ENCODE peak calls at places on chromosomes 3 and 15, in six cellular contexts. H is IMR-90, K is MG63, R is GM23338, T is H7, X is kidney. V is an unnamed sample.

GRCh38 chr3:85535517-85535916 is 576.7 kb downstream of the CADM2 start:
- DNase-seq in H (no peak), R (no peak), X (no peak), K (no peak), T (no peak), V (no peak)

GRCh38 chr15:28918141-28918983 is 32.6 kb downstream of the APBA2 start:
- DNase-seq in R (peak), H (no peak), K (no peak), X (no peak), T (peak), V (no peak)

GRCh38 chr3:130932979-130933378 is 39.1 kb downstream of the ATP2C1 start:
- DNase-seq in T (no peak), X (no peak), K (no peak), R (no peak), H (no peak), V (no peak)

GRCh38 chr15:59138243-59138642 is 33.3 kb downstream of the CCNB2 start:
- DNase-seq in H (peak), X (no peak), K (peak), R (peak), T (peak), V (no peak)

GRCh38 chr3:134376385-134376765 is 2.1 kb upstream of the AMOTL2 start:
- DNase-seq in T (no peak), R (no peak), H (no peak), X (peak), K (no peak), V (no peak)

GRCh38 chr3:37800022-37800493 is 61.6 kb upstream of the CTDSPL start:
- DNase-seq in H (peak), K (no peak), X (no peak), T (no peak), R (no peak), V (no peak)

GRCh38 chr15:69983696-69984265 is 113.9 kb downstream of the TLE3 start:
- DNase-seq in H (no peak), R (no peak), T (no peak), X (no peak), K (no peak), V (no peak)

GRCh38 chr3:127455541-127456450 is 134.7 kb downstream of the TPRA1 start:
- DNase-seq in X (peak), H (peak), T (peak), R (peak), K (peak), V (peak)

GRCh38 chr15:69679623-69680228 is 227.1 kb downstream of the RPLP1 start:
- DNase-seq in R (no peak), T (no peak), H (no peak), X (no peak), K (no peak), V (no peak)

GRCh38 chr3:142568393-142569017 is 10.0 kb downstream of the ATR start:
- DNase-seq in R (peak), K (no peak), H (no peak), X (no peak), T (peak), V (no peak)

GRCh38 chr3:161220850-161221753 is at the start of gene NMD3:
- DNase-seq in X (peak), H (peak), K (peak), T (peak), R (peak), V (peak)

GRCh38 chr3:52432631-52433030 is 12.3 kb downstream of the SEMA3G start:
- DNase-seq in R (no peak), K (no peak), H (no peak), X (peak), T (peak), V (no peak)

GRCh38 chr3:16313955-16314645 is 49.1 kb downstream of the OXNAD1 start:
- DNase-seq in T (no peak), H (no peak), K (no peak), R (no peak), X (no peak), V (no peak)
- H3K4me3 ChIP-seq in T (no peak), H (no peak), K (no peak), R (no peak), X (no peak), V (no peak)

GRCh38 chr3:169145551-169145950 is 518.0 kb downstream of the MECOM start:
- DNase-seq in T (no peak), H (no peak), R (no peak), X (no peak), K (no peak), V (no peak)

GRCh38 chr3:169147246-169148008 is 516.1 kb downstream of the MECOM start:
- DNase-seq in H (peak), R (peak), K (peak), X (peak), T (peak), V (peak)

GRCh38 chr3:169146112-169146665 is 517.3 kb downstream of the MECOM start:
- DNase-seq in T (peak), K (peak), X (peak), R (peak), H (peak), V (peak)

GRCh38 chr3:169148448-169149348 is 514.8 kb downstream of the MECOM start:
- DNase-seq in H (no peak), X (no peak), T (no peak), R (peak), K (no peak), V (no peak)

GRCh38 chr3:169146866-169147245 is 516.7 kb downstream of the MECOM start:
- DNase-seq in H (peak), T (no peak), X (no peak), R (no peak), K (no peak), V (no peak)
- H3K4me3 ChIP-seq in H (peak), T (peak), X (peak), R (peak), K (peak), V (peak)

DNA sequence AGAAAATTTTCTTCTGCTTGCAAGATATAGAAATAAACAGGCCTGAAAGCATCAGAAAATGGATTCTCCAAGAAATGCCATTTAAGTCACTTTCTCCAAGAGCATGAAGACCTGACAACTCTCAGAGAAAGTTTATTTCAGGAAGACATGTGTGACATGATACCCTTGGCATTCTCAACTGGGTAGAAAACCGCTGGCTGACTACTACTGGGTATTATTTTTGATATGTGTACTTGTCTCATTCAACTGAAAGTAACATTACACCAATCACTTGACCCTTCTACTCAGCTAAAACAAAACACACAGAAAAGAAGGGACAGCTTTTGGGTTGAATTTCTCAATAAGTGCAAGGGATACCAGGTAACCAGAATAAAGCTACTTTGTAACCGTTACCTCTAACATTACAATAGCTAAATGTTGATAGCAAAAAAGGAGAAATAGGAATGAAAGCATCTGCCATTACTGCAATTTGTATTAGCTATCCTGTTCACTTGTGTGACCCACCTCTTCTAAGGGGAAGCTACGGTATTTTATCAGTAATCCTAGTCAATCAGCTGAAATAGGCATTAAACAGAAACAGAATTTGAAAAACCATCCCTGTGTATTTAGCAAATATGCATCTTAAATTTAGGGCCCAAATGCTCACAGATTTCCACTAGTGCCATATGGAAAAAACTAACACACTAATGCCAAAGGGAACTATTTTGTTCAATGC is 7.3 kb downstream of the TRA2B start:
- DNase-seq in H (peak), K (no peak), R (no peak), T (no peak), X (no peak), V (no peak)
- H3K4me3 ChIP-seq in H (no peak), K (no peak), R (peak), T (no peak), X (peak), V (no peak)

GRCh38 chr3:169138849-169139416 is 524.6 kb downstream of the MECOM start:
- DNase-seq in R (no peak), X (no peak), T (no peak), K (no peak), H (no peak), V (no peak)

GRCh38 chr3:169144271-169144670 is 519.2 kb downstream of the MECOM start:
- DNase-seq in R (no peak), X (no peak), K (no peak), T (no peak), H (no peak), V (no peak)

GRCh38 chr3:169144691-169145090 is 518.8 kb downstream of the MECOM start:
- DNase-seq in H (peak), R (no peak), T (no peak), K (no peak), X (no peak), V (no peak)

GRCh38 chr3:169137943-169138342 is 525.6 kb downstream of the MECOM start:
- DNase-seq in R (no peak), H (no peak), T (no peak), K (no peak), X (no peak), V (no peak)

GRCh38 chr3:169143471-169143870 is 520.0 kb downstream of the MECOM start:
- DNase-seq in X (no peak), H (no peak), T (no peak), K (no peak), R (no peak), V (no peak)
- H3K4me3 ChIP-seq in X (peak), H (no peak), T (no peak), K (no peak), R (no peak), V (no peak)

GRCh38 chr15:39204031-39204430 is 376.8 kb upstream of the THBS1 start:
- DNase-seq in K (no peak), R (no peak), T (no peak), H (peak), X (no peak), V (no peak)

GRCh38 chr15:39199076-39199475 is 381.8 kb upstream of the THBS1 start:
- DNase-seq in T (no peak), K (no peak), H (peak), R (no peak), X (peak), V (no peak)

GRCh38 chr15:39198044-39198625 is 382.7 kb upstream of the THBS1 start:
- DNase-seq in K (no peak), T (no peak), R (no peak), H (no peak), X (no peak), V (no peak)

GRCh38 chr15:39202641-39203040 is 378.2 kb upstream of the THBS1 start:
- DNase-seq in R (no peak), H (no peak), T (no peak), X (no peak), K (no peak), V (no peak)

DNA sequence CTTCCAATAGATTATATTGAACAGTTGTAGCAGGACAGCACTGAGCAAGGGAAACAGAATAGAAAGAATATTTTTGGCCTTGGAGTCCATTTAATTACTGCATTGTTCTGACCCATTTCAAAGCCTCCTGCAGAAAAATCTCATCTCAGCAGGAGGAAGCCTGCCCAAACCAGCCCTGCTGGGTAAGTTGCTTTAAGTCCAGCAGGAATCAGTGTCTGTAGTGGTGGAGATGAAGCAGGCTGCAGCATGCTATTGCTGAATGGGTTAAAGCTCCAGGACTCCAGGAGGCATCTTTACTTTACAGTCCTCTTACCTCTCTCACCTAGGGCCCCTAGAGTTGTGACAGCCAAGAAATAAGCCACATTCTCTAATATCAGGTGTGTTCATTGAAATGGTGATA is 380.3 kb upstream of the THBS1 start:
- DNase-seq in T (peak), X (no peak), H (no peak), R (peak), K (no peak), V (no peak)
- H3K4me3 ChIP-seq in T (no peak), X (no peak), H (no peak), R (no peak), K (no peak), V (no peak)

DNA sequence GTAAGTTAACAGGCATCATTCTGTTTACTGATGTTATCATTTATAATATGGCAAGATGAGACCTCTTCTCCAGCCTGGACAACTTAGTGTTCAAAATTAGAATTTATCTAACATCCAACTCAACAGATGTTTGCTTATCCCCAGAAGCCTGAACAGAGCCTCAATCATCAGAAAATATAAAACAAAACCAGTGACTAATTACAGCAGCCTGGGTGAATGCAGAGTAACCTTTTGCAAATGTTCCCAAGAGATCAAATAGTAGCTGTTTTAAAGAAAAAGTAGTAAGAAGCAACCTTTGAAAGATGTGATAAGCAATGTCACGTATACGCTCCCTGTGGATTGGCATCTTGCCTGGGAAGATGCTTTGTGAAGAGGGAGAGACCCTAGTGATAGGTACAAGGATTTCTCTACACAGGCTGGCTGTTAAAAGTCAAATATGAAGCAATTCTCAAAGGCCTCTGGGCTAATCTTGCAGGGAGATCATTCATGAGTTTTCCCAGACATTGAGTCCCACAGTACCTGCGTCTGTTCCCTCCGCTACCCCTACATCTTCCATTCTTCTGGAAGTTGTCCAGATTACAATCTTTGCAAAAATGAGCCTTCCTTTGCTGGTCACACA is 39.3 kb upstream of the PRICKLE2 start:
- DNase-seq in X (no peak), K (no peak), T (no peak), H (peak), R (no peak), V (no peak)
- H3K4me3 ChIP-seq in X (no peak), K (no peak), T (no peak), H (no peak), R (no peak), V (no peak)

GRCh38 chr3:72288955-72289707 is 504.2 kb upstream of the PROK2 start:
- DNase-seq in H (peak), R (peak), K (peak), X (peak), T (peak), V (peak)
- H3K4me3 ChIP-seq in H (peak), R (no peak), K (no peak), X (peak), T (no peak), V (no peak)

V was measured in lung.